ENCODE peak calls at places on chromosomes 6 and 20, in eight cellular contexts. One of them, this sample, is unnamed.

GRCh38 chr20:5920581-5920980 is 29.8 kb downstream of the TRMT6 start:
- DNase-seq in heart left ventricle: no peak
- DNase-seq in ovary: no peak
- DNase-seq in uterus: no peak
- DNase-seq in adrenal gland: no peak
- DNase-seq in prostate gland: no peak
- DNase-seq in right lobe of liver: no peak
- DNase-seq in erythroblast: no peak
- DNase-seq in this sample: no peak

GRCh38 chr6:19587238-19587942 is 249.8 kb upstream of the ID4 start:
- DNase-seq in uterus: no peak
- DNase-seq in adrenal gland: no peak
- DNase-seq in heart left ventricle: no peak
- DNase-seq in right lobe of liver: no peak
- DNase-seq in erythroblast: no peak
- DNase-seq in ovary: no peak
- DNase-seq in prostate gland: no peak
- DNase-seq in this sample: no peak

GRCh38 chr20:24673678-24674570 is 204.5 kb downstream of the SYNDIG1 start:
- DNase-seq in erythroblast: no peak
- DNase-seq in adrenal gland: no peak
- DNase-seq in prostate gland: no peak
- DNase-seq in right lobe of liver: no peak
- DNase-seq in ovary: peak; percentile 6
- DNase-seq in heart left ventricle: no peak
- DNase-seq in uterus: no peak
- DNase-seq in this sample: peak; percentile 44

GRCh38 chr20:40958598-40958997 is 70.0 kb upstream of the TOP1 start:
- DNase-seq in adrenal gland: peak; percentile 0
- DNase-seq in right lobe of liver: no peak
- DNase-seq in heart left ventricle: no peak
- DNase-seq in uterus: no peak
- DNase-seq in erythroblast: no peak
- DNase-seq in ovary: no peak
- DNase-seq in prostate gland: no peak
- DNase-seq in this sample: no peak

GRCh38 chr20:6651016-6651415 is 116.5 kb upstream of the BMP2 start:
- DNase-seq in ovary: peak; percentile 31
- DNase-seq in prostate gland: no peak
- DNase-seq in adrenal gland: peak; percentile 67
- DNase-seq in erythroblast: no peak
- DNase-seq in right lobe of liver: no peak
- DNase-seq in uterus: peak; percentile 69
- DNase-seq in heart left ventricle: no peak
- DNase-seq in this sample: peak; percentile 15

GRCh38 chr6:38856490-38856889 is 141.4 kb downstream of the DNAH8 start:
- DNase-seq in heart left ventricle: no peak
- DNase-seq in erythroblast: no peak
- DNase-seq in adrenal gland: no peak
- DNase-seq in ovary: no peak
- DNase-seq in uterus: no peak
- DNase-seq in prostate gland: no peak
- DNase-seq in right lobe of liver: no peak
- DNase-seq in this sample: no peak

GRCh38 chr6:155187994-155188706 is 75.7 kb upstream of the CLDN20 start:
- DNase-seq in erythroblast: no peak
- DNase-seq in right lobe of liver: no peak
- DNase-seq in uterus: no peak
- DNase-seq in adrenal gland: no peak
- DNase-seq in heart left ventricle: no peak
- DNase-seq in ovary: no peak
- DNase-seq in prostate gland: peak; percentile 44
- DNase-seq in this sample: no peak

GRCh38 chr6:72035483-72035882 is 149.1 kb downstream of the RIMS1 start:
- DNase-seq in ovary: no peak
- DNase-seq in prostate gland: no peak
- DNase-seq in uterus: no peak
- DNase-seq in erythroblast: no peak
- DNase-seq in adrenal gland: no peak
- DNase-seq in right lobe of liver: no peak
- DNase-seq in heart left ventricle: no peak
- DNase-seq in this sample: no peak

GRCh38 chr6:72084992-72085569 is 198.7 kb downstream of the RIMS1 start:
- DNase-seq in adrenal gland: no peak
- DNase-seq in ovary: no peak
- DNase-seq in prostate gland: no peak
- DNase-seq in uterus: no peak
- DNase-seq in heart left ventricle: no peak
- DNase-seq in erythroblast: peak; percentile 33
- DNase-seq in right lobe of liver: no peak
- DNase-seq in this sample: no peak

GRCh38 chr6:293185-294174 is 1.2 kb downstream of the DUSP22 start:
- DNase-seq in prostate gland: no peak
- DNase-seq in ovary: peak; percentile 56
- DNase-seq in right lobe of liver: peak; percentile 67
- DNase-seq in adrenal gland: no peak
- DNase-seq in erythroblast: no peak
- DNase-seq in uterus: peak; percentile 42
- DNase-seq in heart left ventricle: peak; percentile 67
- DNase-seq in this sample: no peak

GRCh38 chr6:291148-291696 is 1.1 kb upstream of the DUSP22 start:
- DNase-seq in erythroblast: no peak
- DNase-seq in prostate gland: no peak
- DNase-seq in heart left ventricle: no peak
- DNase-seq in uterus: no peak
- DNase-seq in right lobe of liver: no peak
- DNase-seq in ovary: no peak
- DNase-seq in adrenal gland: no peak
- DNase-seq in this sample: no peak

GRCh38 chr6:294656-295565 is 2.6 kb downstream of the DUSP22 start:
- DNase-seq in prostate gland: no peak
- DNase-seq in ovary: no peak
- DNase-seq in right lobe of liver: no peak
- DNase-seq in heart left ventricle: no peak
- DNase-seq in uterus: no peak
- DNase-seq in erythroblast: no peak
- DNase-seq in adrenal gland: no peak
- DNase-seq in this sample: no peak

GRCh38 chr6:291697-292505 is at the start of gene DUSP22:
- DNase-seq in prostate gland: peak; percentile 90
- DNase-seq in ovary: peak; percentile 90
- DNase-seq in uterus: peak; percentile 82
- DNase-seq in right lobe of liver: peak; percentile 96
- DNase-seq in erythroblast: no peak
- DNase-seq in heart left ventricle: peak; percentile 93
- DNase-seq in adrenal gland: peak; percentile 85
- DNase-seq in this sample: peak; percentile 98

DNA sequence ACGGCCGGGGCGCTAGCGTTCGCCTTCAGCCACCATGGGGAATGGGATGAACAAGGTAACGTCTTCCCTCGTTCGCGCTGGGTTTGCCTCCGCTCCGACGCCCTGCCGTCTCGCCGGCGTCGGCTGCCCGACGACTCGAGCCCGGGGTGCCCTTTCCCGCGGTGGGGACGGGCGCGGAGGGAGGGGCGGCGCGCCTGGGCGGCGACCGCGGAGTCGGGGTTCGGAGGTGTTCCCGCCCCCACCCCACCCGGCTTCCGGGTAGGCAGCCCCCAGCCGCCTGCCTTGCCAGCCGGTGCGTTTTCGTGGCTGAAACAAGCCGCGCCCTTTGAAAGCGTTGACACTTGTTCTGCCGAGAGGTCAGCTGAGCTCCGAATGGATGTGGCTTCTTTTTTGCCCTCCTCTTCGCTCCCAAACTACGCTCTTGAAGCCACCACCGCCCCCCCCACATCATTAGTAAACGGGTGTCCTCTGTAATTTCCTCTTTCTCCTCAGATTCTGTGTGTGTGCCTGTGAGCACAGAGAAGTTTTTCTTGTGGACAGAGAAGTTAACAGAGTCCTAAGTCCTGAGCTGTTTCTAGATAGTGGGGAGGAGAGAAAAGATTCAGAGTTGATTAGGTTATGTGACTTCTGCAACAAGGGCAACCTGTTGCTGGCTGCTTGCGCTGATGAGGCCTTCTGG is 358 bp downstream of the DUSP22 start:
- DNase-seq in ovary: peak; percentile 73
- DNase-seq in heart left ventricle: peak; percentile 81
- DNase-seq in right lobe of liver: peak; percentile 87
- DNase-seq in adrenal gland: peak; percentile 62
- DNase-seq in prostate gland: peak; percentile 61
- DNase-seq in uterus: peak; percentile 56
- DNase-seq in erythroblast: no peak
- DNase-seq in this sample: peak; percentile 75
- TF ChIP-seq POLR2A in ovary: no peak
- TF ChIP-seq POLR2A in heart left ventricle: no peak
- TF ChIP-seq POLR2A in right lobe of liver: no peak
- TF ChIP-seq POLR2A in adrenal gland: no peak
- TF ChIP-seq POLR2A in prostate gland: no peak
- TF ChIP-seq POLR2A in uterus: no peak
- TF ChIP-seq POLR2A in erythroblast: no peak
- TF ChIP-seq POLR2A in this sample: peak; percentile 60

DNA sequence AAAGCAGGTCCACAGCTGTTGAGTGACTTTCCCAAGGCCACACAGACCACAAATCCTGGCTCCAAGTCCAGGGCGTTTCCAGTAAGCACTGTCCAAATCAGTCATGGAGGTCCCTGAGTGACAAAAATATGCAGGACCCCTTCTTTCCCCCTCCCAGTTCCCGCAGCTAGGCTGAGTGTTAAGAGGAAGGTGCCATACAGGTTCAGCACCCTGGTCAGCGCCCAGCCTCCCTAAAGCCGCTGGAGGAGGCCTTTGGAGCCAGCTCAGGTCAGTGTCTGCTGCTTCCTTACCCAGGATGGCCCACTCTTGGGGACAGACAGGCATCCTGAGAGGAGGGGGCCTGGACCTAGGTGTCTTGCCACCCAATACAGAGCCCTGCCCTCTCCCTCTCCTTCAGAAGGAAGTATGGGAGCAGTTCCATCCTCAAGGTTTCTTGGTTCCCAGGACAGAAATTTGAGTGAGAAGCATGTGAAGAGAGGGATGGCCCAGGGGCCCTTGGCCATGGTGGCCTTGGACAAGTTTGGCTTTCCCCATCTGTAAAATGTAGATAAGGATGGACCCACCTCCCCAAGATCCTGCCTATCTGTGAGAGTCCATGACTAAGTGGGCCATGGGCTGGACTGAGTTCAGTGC is 13.2 kb downstream of the TMEM74B start:
- DNase-seq in uterus: no peak
- DNase-seq in ovary: peak; percentile 50
- DNase-seq in adrenal gland: peak; percentile 40
- DNase-seq in heart left ventricle: no peak
- DNase-seq in erythroblast: peak; percentile 81
- DNase-seq in prostate gland: no peak
- DNase-seq in right lobe of liver: no peak
- DNase-seq in this sample: no peak
- TF ChIP-seq POLR2A in uterus: no peak
- TF ChIP-seq POLR2A in ovary: no peak
- TF ChIP-seq POLR2A in adrenal gland: no peak
- TF ChIP-seq POLR2A in heart left ventricle: no peak
- TF ChIP-seq POLR2A in erythroblast: no peak
- TF ChIP-seq POLR2A in prostate gland: no peak
- TF ChIP-seq POLR2A in right lobe of liver: no peak
- TF ChIP-seq POLR2A in this sample: no peak

GRCh38 chr20:51540585-51540984 is 1.9 kb downstream of the NFATC2 start:
- DNase-seq in ovary: no peak
- DNase-seq in erythroblast: peak; percentile 38
- DNase-seq in adrenal gland: no peak
- DNase-seq in right lobe of liver: no peak
- DNase-seq in uterus: no peak
- DNase-seq in prostate gland: no peak
- DNase-seq in heart left ventricle: no peak
- DNase-seq in this sample: no peak

GRCh38 chr20:51542894-51543788 is 622 bp upstream of the NFATC2 start:
- DNase-seq in ovary: no peak
- DNase-seq in erythroblast: no peak
- DNase-seq in uterus: no peak
- DNase-seq in right lobe of liver: no peak
- DNase-seq in heart left ventricle: no peak
- DNase-seq in prostate gland: no peak
- DNase-seq in adrenal gland: no peak
- DNase-seq in this sample: no peak

GRCh38 chr20:51541189-51542032 is 1.1 kb downstream of the NFATC2 start:
- DNase-seq in erythroblast: peak; percentile 84
- DNase-seq in ovary: peak; percentile 70
- DNase-seq in adrenal gland: peak; percentile 37
- DNase-seq in uterus: peak; percentile 82
- DNase-seq in prostate gland: peak; percentile 68
- DNase-seq in heart left ventricle: peak; percentile 85
- DNase-seq in right lobe of liver: peak; percentile 88
- DNase-seq in this sample: no peak

GRCh38 chr20:51545515-51545914 is 3.0 kb upstream of the NFATC2 start:
- DNase-seq in adrenal gland: no peak
- DNase-seq in uterus: no peak
- DNase-seq in right lobe of liver: no peak
- DNase-seq in prostate gland: no peak
- DNase-seq in heart left ventricle: no peak
- DNase-seq in ovary: no peak
- DNase-seq in erythroblast: no peak
- DNase-seq in this sample: no peak

DNA sequence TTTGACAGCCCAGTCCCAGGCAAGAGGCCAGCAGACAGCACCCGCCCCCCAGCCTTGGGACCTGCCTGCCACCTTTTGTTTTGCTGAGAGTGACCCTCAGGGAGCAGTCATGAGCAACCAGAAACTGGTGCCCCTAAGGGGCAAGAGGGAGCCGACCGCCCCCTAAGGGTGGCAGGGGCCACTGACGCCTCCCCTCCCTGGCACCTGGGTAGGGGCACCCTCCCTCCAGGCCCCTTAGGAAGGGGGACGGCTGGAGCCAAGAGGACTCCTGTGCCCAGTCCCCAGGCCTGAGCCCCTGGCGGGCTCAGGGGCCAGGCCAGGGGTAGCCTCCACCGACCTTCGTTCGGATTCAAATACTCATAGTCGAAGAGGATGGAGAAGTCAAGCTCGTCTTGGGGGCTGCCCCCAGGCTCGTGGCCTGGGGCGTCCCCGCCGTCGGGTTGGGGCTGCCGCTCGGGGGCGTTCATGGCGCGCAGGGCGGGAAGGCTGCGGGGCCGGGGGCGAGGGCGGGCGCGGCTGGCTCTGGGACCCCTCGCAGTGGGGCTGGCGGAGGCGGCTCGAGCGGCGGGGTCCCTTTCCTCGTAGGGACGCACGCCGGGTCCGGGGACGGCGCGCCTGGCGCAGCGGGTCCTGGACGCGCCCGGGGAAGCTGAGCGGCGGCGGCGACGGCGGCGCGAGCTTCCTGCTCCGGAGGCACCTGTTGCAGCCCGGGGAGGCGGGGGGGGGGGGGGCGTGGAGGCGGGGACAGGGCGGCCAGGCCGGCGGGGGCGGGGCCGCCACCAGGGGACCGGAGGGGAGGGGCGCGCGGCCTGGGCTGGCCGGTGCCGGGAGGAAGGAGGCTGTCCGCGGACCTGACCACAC is at the start of gene NFATC2:
- DNase-seq in ovary: peak; percentile 53
- DNase-seq in right lobe of liver: peak; percentile 84
- DNase-seq in prostate gland: no peak
- DNase-seq in adrenal gland: peak; percentile 44
- DNase-seq in erythroblast: peak; percentile 69
- DNase-seq in heart left ventricle: peak; percentile 54
- DNase-seq in uterus: no peak
- DNase-seq in this sample: no peak
- TF ChIP-seq POLR2A in ovary: no peak
- TF ChIP-seq POLR2A in right lobe of liver: no peak
- TF ChIP-seq POLR2A in prostate gland: no peak
- TF ChIP-seq POLR2A in adrenal gland: no peak
- TF ChIP-seq POLR2A in erythroblast: no peak
- TF ChIP-seq POLR2A in heart left ventricle: no peak
- TF ChIP-seq POLR2A in uterus: no peak
- TF ChIP-seq POLR2A in this sample: no peak

GRCh38 chr6:27146706-27147507 is 100.6 kb upstream of the PRSS16 start:
- DNase-seq in uterus: peak; percentile 91
- DNase-seq in prostate gland: peak; percentile 93
- DNase-seq in heart left ventricle: peak; percentile 78
- DNase-seq in right lobe of liver: peak; percentile 88
- DNase-seq in ovary: peak; percentile 82
- DNase-seq in erythroblast: peak; percentile 97
- DNase-seq in adrenal gland: peak; percentile 86
- DNase-seq in this sample: peak; percentile 82
- TF ChIP-seq POLR2A in uterus: peak; percentile 90
- TF ChIP-seq POLR2A in prostate gland: peak; percentile 96
- TF ChIP-seq POLR2A in heart left ventricle: peak; percentile 96
- TF ChIP-seq POLR2A in right lobe of liver: peak; percentile 98
- TF ChIP-seq POLR2A in ovary: peak; percentile 82
- TF ChIP-seq POLR2A in erythroblast: peak; percentile 98
- TF ChIP-seq POLR2A in adrenal gland: peak; percentile 98
- TF ChIP-seq POLR2A in this sample: peak; percentile 98

This sample was measured in H54.